ENCODE peak calls at places on chromosomes 11 and 22, in seven cellular contexts. Y is cardiac muscle cell; Z is A549; V is RPMI8226; D is HEK293T; G is posterior cingulate gyrus; H is stimulated activated CD4-positive, alpha-beta T cell treated with anti-CD3 and anti-CD28 coated beads, TNF-alpha, amount 100 ng/mL, for 1 hour. B is an unnamed sample.

GRCh38 chr11:115912484-115912945 is 408.3 kb upstream of the CADM1 start:
- DNase-seq in Y (peak), H (no peak), G (no peak), V (peak), Z (no peak), D (peak), B (no peak)

GRCh38 chr11:71542856-71543743 is 5.1 kb upstream of the KRTAP5-9 start:
- DNase-seq in D (no peak), H (no peak), Y (peak), G (no peak), V (no peak), Z (no peak), B (no peak)

GRCh38 chr22:40345801-40346177 is 511 bp upstream of the ADSL start:
- DNase-seq in G (no peak), V (peak), Y (peak), H (peak), D (peak), Z (no peak), B (no peak)

GRCh38 chr11:31798057-31799035 is 12.8 kb downstream of the PAX6 start:
- DNase-seq in V (no peak), D (no peak), Y (no peak), H (no peak), Z (no peak), G (no peak), B (no peak)

GRCh38 chr11:116501728-116502127 is 271.1 kb downstream of the BUD13 start:
- DNase-seq in H (no peak), D (no peak), Z (no peak), G (no peak), V (no peak), Y (no peak), B (no peak)

GRCh38 chr11:3859373-3859881 is 4.0 kb downstream of the STIM1 start:
- DNase-seq in H (no peak), Z (no peak), V (peak), Y (peak), D (no peak), G (no peak), B (no peak)

GRCh38 chr22:46294784-46295183 is 1.9 kb upstream of the GTSE1 start:
- DNase-seq in Z (no peak), D (no peak), Y (no peak), V (no peak), G (no peak), H (no peak), B (no peak)

GRCh38 chr22:19948057-19948760 is 6.6 kb upstream of the TXNRD2 start:
- DNase-seq in H (no peak), V (no peak), G (no peak), D (no peak), Y (no peak), Z (no peak), B (no peak)

GRCh38 chr11:109308551-109308950 is 113.4 kb upstream of the C11orf87 start:
- DNase-seq in V (no peak), G (no peak), D (no peak), Z (no peak), H (no peak), Y (no peak), B (no peak)

GRCh38 chr11:106456651-106457050 is 379.2 kb downstream of the AASDHPPT start:
- DNase-seq in D (no peak), Z (no peak), G (no peak), H (no peak), V (no peak), Y (no peak), B (no peak)

GRCh38 chr22:31344369-31345330 is 1.5 kb downstream of the PATZ1 start:
- DNase-seq in D (no peak), Y (peak), Z (no peak), G (no peak), V (no peak), H (no peak), B (no peak)

GRCh38 chr22:46815896-46816721 is 53.7 kb downstream of the TBC1D22A start:
- DNase-seq in Y (no peak), H (no peak), D (no peak), V (no peak), G (no peak), Z (no peak), B (no peak)

GRCh38 chr11:120089036-120090001 is 48.6 kb downstream of the TRIM29 start:
- DNase-seq in H (no peak), D (no peak), G (peak), V (no peak), Y (no peak), Z (no peak), B (no peak)

GRCh38 chr11:33147559-33147958 is 13.7 kb downstream of the CSTF3 start:
- DNase-seq in V (no peak), D (no peak), G (no peak), Y (no peak), H (no peak), Z (no peak), B (no peak)

GRCh38 chr11:76838422-76839068 is 22.2 kb upstream of the ACER3 start:
- DNase-seq in V (no peak), Y (peak), Z (peak), D (no peak), H (no peak), G (no peak), B (no peak)

GRCh38 chr22:50226224-50227165 is 18.3 kb downstream of the TUBGCP6 start:
- DNase-seq in H (no peak), Z (no peak), Y (no peak), D (no peak), G (no peak), V (no peak), B (no peak)

B was measured in HFF-Myc.